ENCODE peak calls at places on chromosomes 13 and 19, in eight cellular contexts. One of them, this sample, is unnamed. For H3K4me1 and H3K27me3, the result is how much of the 10 kb centered on the place peaks cover.

GRCh38 chr19:16368385-16369305 is 44.0 kb downstream of the KLF2 start:
- DNase-seq in naive thymus-derived CD4-positive, alpha-beta T cell: peak
- DNase-seq in endodermal cell: no peak
- DNase-seq in CD4-positive, alpha-beta memory T cell: peak
- DNase-seq in tibial nerve: no peak
- DNase-seq in astrocyte: no peak
- DNase-seq in adrenal gland: no peak
- DNase-seq in effector memory CD4-positive, alpha-beta T cell: peak
- DNase-seq in this sample: peak

GRCh38 chr13:47250141-47250540 is 353.3 kb upstream of the HTR2A start:
- DNase-seq in tibial nerve: no peak
- DNase-seq in naive thymus-derived CD4-positive, alpha-beta T cell: no peak
- DNase-seq in astrocyte: peak
- DNase-seq in adrenal gland: peak
- DNase-seq in endodermal cell: no peak
- DNase-seq in CD4-positive, alpha-beta memory T cell: no peak
- DNase-seq in effector memory CD4-positive, alpha-beta T cell: no peak
- DNase-seq in this sample: no peak

GRCh38 chr13:72530471-72530870 is 197.0 kb downstream of the MZT1 start:
- DNase-seq in effector memory CD4-positive, alpha-beta T cell: no peak
- DNase-seq in tibial nerve: no peak
- DNase-seq in astrocyte: peak
- DNase-seq in adrenal gland: no peak
- DNase-seq in endodermal cell: no peak
- DNase-seq in CD4-positive, alpha-beta memory T cell: no peak
- DNase-seq in naive thymus-derived CD4-positive, alpha-beta T cell: no peak
- DNase-seq in this sample: no peak

GRCh38 chr19:42352216-42352892 is 26.9 kb downstream of the MEGF8 start:
- DNase-seq in effector memory CD4-positive, alpha-beta T cell: no peak
- DNase-seq in adrenal gland: no peak
- DNase-seq in endodermal cell: no peak
- DNase-seq in CD4-positive, alpha-beta memory T cell: no peak
- DNase-seq in astrocyte: no peak
- DNase-seq in naive thymus-derived CD4-positive, alpha-beta T cell: no peak
- DNase-seq in tibial nerve: no peak
- DNase-seq in this sample: no peak

GRCh38 chr13:69654392-69654791 is 453.2 kb upstream of the ATXN8OS start:
- DNase-seq in tibial nerve: no peak
- DNase-seq in naive thymus-derived CD4-positive, alpha-beta T cell: no peak
- DNase-seq in astrocyte: no peak
- DNase-seq in endodermal cell: no peak
- DNase-seq in adrenal gland: no peak
- DNase-seq in CD4-positive, alpha-beta memory T cell: no peak
- DNase-seq in effector memory CD4-positive, alpha-beta T cell: no peak
- DNase-seq in this sample: no peak

GRCh38 chr13:72634859-72635258 is 92.6 kb downstream of the MZT1 start:
- DNase-seq in astrocyte: no peak
- DNase-seq in effector memory CD4-positive, alpha-beta T cell: no peak
- DNase-seq in CD4-positive, alpha-beta memory T cell: no peak
- DNase-seq in tibial nerve: no peak
- DNase-seq in adrenal gland: no peak
- DNase-seq in naive thymus-derived CD4-positive, alpha-beta T cell: no peak
- DNase-seq in endodermal cell: no peak
- DNase-seq in this sample: no peak

GRCh38 chr13:20174656-20175405 is 14.0 kb upstream of the GJA3 start:
- DNase-seq in CD4-positive, alpha-beta memory T cell: no peak
- DNase-seq in effector memory CD4-positive, alpha-beta T cell: no peak
- DNase-seq in tibial nerve: peak
- DNase-seq in naive thymus-derived CD4-positive, alpha-beta T cell: no peak
- DNase-seq in endodermal cell: peak
- DNase-seq in astrocyte: peak
- DNase-seq in adrenal gland: peak
- DNase-seq in this sample: peak

GRCh38 chr19:42270346-42271044 is 1.4 kb downstream of the CIC start:
- DNase-seq in naive thymus-derived CD4-positive, alpha-beta T cell: peak
- DNase-seq in effector memory CD4-positive, alpha-beta T cell: peak
- DNase-seq in tibial nerve: no peak
- DNase-seq in endodermal cell: no peak
- DNase-seq in astrocyte: peak
- DNase-seq in CD4-positive, alpha-beta memory T cell: peak
- DNase-seq in adrenal gland: peak
- DNase-seq in this sample: peak

GRCh38 chr19:6381030-6381750 is 5.5 kb upstream of the PSPN start:
- DNase-seq in naive thymus-derived CD4-positive, alpha-beta T cell: no peak
- DNase-seq in CD4-positive, alpha-beta memory T cell: no peak
- DNase-seq in astrocyte: no peak
- DNase-seq in adrenal gland: no peak
- DNase-seq in tibial nerve: no peak
- DNase-seq in endodermal cell: peak
- DNase-seq in effector memory CD4-positive, alpha-beta T cell: no peak
- DNase-seq in this sample: no peak

GRCh38 chr13:39353988-39354387 is 249.0 kb downstream of the LHFPL6 start:
- DNase-seq in CD4-positive, alpha-beta memory T cell: no peak
- DNase-seq in naive thymus-derived CD4-positive, alpha-beta T cell: no peak
- DNase-seq in tibial nerve: no peak
- DNase-seq in astrocyte: peak
- DNase-seq in effector memory CD4-positive, alpha-beta T cell: no peak
- DNase-seq in endodermal cell: no peak
- DNase-seq in adrenal gland: no peak
- DNase-seq in this sample: no peak

GRCh38 chr19:30227661-30228112 is 144.5 kb upstream of the ZNF536 start:
- DNase-seq in effector memory CD4-positive, alpha-beta T cell: peak
- DNase-seq in tibial nerve: peak
- DNase-seq in naive thymus-derived CD4-positive, alpha-beta T cell: no peak
- DNase-seq in endodermal cell: peak
- DNase-seq in CD4-positive, alpha-beta memory T cell: peak
- DNase-seq in adrenal gland: peak
- DNase-seq in astrocyte: peak
- DNase-seq in this sample: no peak

GRCh38 chr19:799076-799881 is 2.0 kb downstream of the PTBP1 start:
- DNase-seq in endodermal cell: peak
- DNase-seq in tibial nerve: no peak
- DNase-seq in effector memory CD4-positive, alpha-beta T cell: no peak
- DNase-seq in adrenal gland: no peak
- DNase-seq in naive thymus-derived CD4-positive, alpha-beta T cell: no peak
- DNase-seq in astrocyte: peak
- DNase-seq in CD4-positive, alpha-beta memory T cell: no peak
- DNase-seq in this sample: no peak

GRCh38 chr19:4380254-4380727 is 20.1 kb downstream of the SH3GL1 start:
- DNase-seq in tibial nerve: no peak
- DNase-seq in endodermal cell: no peak
- DNase-seq in effector memory CD4-positive, alpha-beta T cell: peak
- DNase-seq in naive thymus-derived CD4-positive, alpha-beta T cell: no peak
- DNase-seq in astrocyte: no peak
- DNase-seq in adrenal gland: no peak
- DNase-seq in CD4-positive, alpha-beta memory T cell: peak
- DNase-seq in this sample: peak

GRCh38 chr13:27379694-27380596 is 44.5 kb upstream of the GTF3A start:
- DNase-seq in adrenal gland: peak
- DNase-seq in effector memory CD4-positive, alpha-beta T cell: peak
- DNase-seq in endodermal cell: peak
- DNase-seq in tibial nerve: peak
- DNase-seq in CD4-positive, alpha-beta memory T cell: peak
- DNase-seq in naive thymus-derived CD4-positive, alpha-beta T cell: peak
- DNase-seq in astrocyte: no peak
- DNase-seq in this sample: peak

GRCh38 chr13:35716644-35717170 is 240.2 kb upstream of the MAB21L1 start:
- DNase-seq in adrenal gland: no peak
- DNase-seq in effector memory CD4-positive, alpha-beta T cell: no peak
- DNase-seq in CD4-positive, alpha-beta memory T cell: no peak
- DNase-seq in endodermal cell: no peak
- DNase-seq in naive thymus-derived CD4-positive, alpha-beta T cell: no peak
- DNase-seq in tibial nerve: no peak
- DNase-seq in astrocyte: no peak
- DNase-seq in this sample: no peak

GRCh38 chr13:50969691-50970090 is 60.1 kb downstream of the RNASEH2B start:
- DNase-seq in adrenal gland: no peak
- DNase-seq in naive thymus-derived CD4-positive, alpha-beta T cell: no peak
- DNase-seq in effector memory CD4-positive, alpha-beta T cell: no peak
- DNase-seq in tibial nerve: no peak
- DNase-seq in astrocyte: no peak
- DNase-seq in CD4-positive, alpha-beta memory T cell: no peak
- DNase-seq in endodermal cell: peak
- DNase-seq in this sample: peak

GRCh38 chr19:46607441-46607841 is 6.3 kb downstream of the CALM3 start:
- DNase-seq in tibial nerve: no peak
- DNase-seq in naive thymus-derived CD4-positive, alpha-beta T cell: no peak
- DNase-seq in endodermal cell: peak
- DNase-seq in effector memory CD4-positive, alpha-beta T cell: no peak
- DNase-seq in adrenal gland: no peak
- DNase-seq in CD4-positive, alpha-beta memory T cell: no peak
- DNase-seq in astrocyte: no peak
- DNase-seq in this sample: no peak

GRCh38 chr13:102960959-102961358 is 105.3 kb downstream of the SLC10A2 start:
- DNase-seq in adrenal gland: no peak
- DNase-seq in astrocyte: no peak
- DNase-seq in effector memory CD4-positive, alpha-beta T cell: no peak
- DNase-seq in tibial nerve: no peak
- DNase-seq in CD4-positive, alpha-beta memory T cell: no peak
- DNase-seq in endodermal cell: no peak
- DNase-seq in naive thymus-derived CD4-positive, alpha-beta T cell: no peak
- DNase-seq in this sample: no peak

GRCh38 chr13:31638577-31638976 is 100.7 kb upstream of the RXFP2 start:
- DNase-seq in CD4-positive, alpha-beta memory T cell: no peak
- DNase-seq in endodermal cell: no peak
- DNase-seq in astrocyte: peak
- DNase-seq in naive thymus-derived CD4-positive, alpha-beta T cell: no peak
- DNase-seq in effector memory CD4-positive, alpha-beta T cell: no peak
- DNase-seq in adrenal gland: no peak
- DNase-seq in tibial nerve: no peak
- DNase-seq in this sample: no peak

GRCh38 chr19:13029301-13029880 is 34.1 kb downstream of the NFIX start:
- DNase-seq in endodermal cell: no peak
- DNase-seq in effector memory CD4-positive, alpha-beta T cell: no peak
- DNase-seq in naive thymus-derived CD4-positive, alpha-beta T cell: no peak
- DNase-seq in astrocyte: no peak
- DNase-seq in tibial nerve: no peak
- DNase-seq in adrenal gland: no peak
- DNase-seq in CD4-positive, alpha-beta memory T cell: no peak
- DNase-seq in this sample: no peak

GRCh38 chr13:25948910-25949309 is 102.9 kb downstream of the SHISA2 start:
- DNase-seq in adrenal gland: no peak
- DNase-seq in astrocyte: no peak
- DNase-seq in CD4-positive, alpha-beta memory T cell: no peak
- DNase-seq in naive thymus-derived CD4-positive, alpha-beta T cell: no peak
- DNase-seq in effector memory CD4-positive, alpha-beta T cell: no peak
- DNase-seq in endodermal cell: peak
- DNase-seq in tibial nerve: no peak
- DNase-seq in this sample: no peak
- H3K4me1 ChIP-seq in adrenal gland: under half
- H3K4me1 ChIP-seq in astrocyte: under half
- H3K4me1 ChIP-seq in CD4-positive, alpha-beta memory T cell: under half
- H3K4me1 ChIP-seq in naive thymus-derived CD4-positive, alpha-beta T cell: under half
- H3K4me1 ChIP-seq in effector memory CD4-positive, alpha-beta T cell: under half
- H3K4me1 ChIP-seq in endodermal cell: under half
- H3K4me1 ChIP-seq in tibial nerve: under half
- H3K4me1 ChIP-seq in this sample: under half

GRCh38 chr19:51724543-51724942 is 752 bp upstream of the HAS1 start:
- DNase-seq in effector memory CD4-positive, alpha-beta T cell: no peak
- DNase-seq in adrenal gland: no peak
- DNase-seq in endodermal cell: no peak
- DNase-seq in tibial nerve: peak
- DNase-seq in astrocyte: no peak
- DNase-seq in naive thymus-derived CD4-positive, alpha-beta T cell: no peak
- DNase-seq in CD4-positive, alpha-beta memory T cell: no peak
- DNase-seq in this sample: no peak
- H3K27me3 ChIP-seq in effector memory CD4-positive, alpha-beta T cell: under half
- H3K27me3 ChIP-seq in adrenal gland: under half
- H3K27me3 ChIP-seq in endodermal cell: under half
- H3K27me3 ChIP-seq in tibial nerve: half or more
- H3K27me3 ChIP-seq in astrocyte: under half
- H3K27me3 ChIP-seq in naive thymus-derived CD4-positive, alpha-beta T cell: under half
- H3K27me3 ChIP-seq in CD4-positive, alpha-beta memory T cell: under half
- H3K27me3 ChIP-seq in this sample: under half

GRCh38 chr19:51709575-51709974 is 14.2 kb downstream of the HAS1 start:
- DNase-seq in tibial nerve: no peak
- DNase-seq in endodermal cell: no peak
- DNase-seq in astrocyte: no peak
- DNase-seq in CD4-positive, alpha-beta memory T cell: no peak
- DNase-seq in adrenal gland: no peak
- DNase-seq in naive thymus-derived CD4-positive, alpha-beta T cell: no peak
- DNase-seq in effector memory CD4-positive, alpha-beta T cell: no peak
- DNase-seq in this sample: no peak
- H3K4me3 ChIP-seq in tibial nerve: no peak
- H3K4me3 ChIP-seq in endodermal cell: no peak
- H3K4me3 ChIP-seq in astrocyte: no peak
- H3K4me3 ChIP-seq in CD4-positive, alpha-beta memory T cell: no peak
- H3K4me3 ChIP-seq in adrenal gland: no peak
- H3K4me3 ChIP-seq in naive thymus-derived CD4-positive, alpha-beta T cell: no peak
- H3K4me3 ChIP-seq in effector memory CD4-positive, alpha-beta T cell: no peak
- H3K4me3 ChIP-seq in this sample: no peak

DNA sequence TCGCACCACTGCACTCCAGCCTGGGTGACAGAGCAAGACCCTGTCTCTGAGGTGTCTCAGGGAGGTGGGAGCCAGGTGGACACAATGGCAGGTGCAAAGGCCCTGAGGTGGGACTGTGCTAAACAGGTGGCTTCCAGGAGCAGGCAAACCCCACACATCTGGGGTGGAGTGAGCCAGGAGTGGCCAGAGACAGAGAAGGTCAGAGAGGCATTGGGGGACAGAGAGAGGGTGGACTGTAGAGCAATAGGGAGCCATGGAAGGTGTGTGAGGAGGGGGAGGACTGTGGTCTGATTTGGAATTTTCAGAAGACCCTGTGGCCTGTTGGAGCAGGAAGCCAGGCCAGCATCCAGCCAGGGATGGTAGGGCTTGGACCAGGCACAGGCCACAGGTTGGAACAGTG is 4.7 kb downstream of the MEF2B start:
- DNase-seq in astrocyte: no peak
- DNase-seq in tibial nerve: no peak
- DNase-seq in endodermal cell: no peak
- DNase-seq in adrenal gland: no peak
- DNase-seq in naive thymus-derived CD4-positive, alpha-beta T cell: no peak
- DNase-seq in effector memory CD4-positive, alpha-beta T cell: no peak
- DNase-seq in CD4-positive, alpha-beta memory T cell: no peak
- DNase-seq in this sample: no peak
- H3K4me1 ChIP-seq in astrocyte: under half
- H3K4me1 ChIP-seq in tibial nerve: under half
- H3K4me1 ChIP-seq in endodermal cell: under half
- H3K4me1 ChIP-seq in adrenal gland: under half
- H3K4me1 ChIP-seq in naive thymus-derived CD4-positive, alpha-beta T cell: under half
- H3K4me1 ChIP-seq in effector memory CD4-positive, alpha-beta T cell: under half
- H3K4me1 ChIP-seq in CD4-positive, alpha-beta memory T cell: under half
- H3K4me1 ChIP-seq in this sample: under half

GRCh38 chr13:104943331-104943730 is 1592.1 kb downstream of the EFNB2 start:
- DNase-seq in CD4-positive, alpha-beta memory T cell: no peak
- DNase-seq in tibial nerve: no peak
- DNase-seq in astrocyte: no peak
- DNase-seq in effector memory CD4-positive, alpha-beta T cell: no peak
- DNase-seq in endodermal cell: no peak
- DNase-seq in naive thymus-derived CD4-positive, alpha-beta T cell: no peak
- DNase-seq in adrenal gland: no peak
- DNase-seq in this sample: no peak
- H3K27me3 ChIP-seq in CD4-positive, alpha-beta memory T cell: under half
- H3K27me3 ChIP-seq in tibial nerve: under half
- H3K27me3 ChIP-seq in astrocyte: under half
- H3K27me3 ChIP-seq in effector memory CD4-positive, alpha-beta T cell: under half
- H3K27me3 ChIP-seq in endodermal cell: under half
- H3K27me3 ChIP-seq in naive thymus-derived CD4-positive, alpha-beta T cell: under half
- H3K27me3 ChIP-seq in adrenal gland: under half
- H3K27me3 ChIP-seq in this sample: under half